ENCODE peak calls at places on chromosomes 3 and 15, in five cellular contexts. One of them, this sample, is unnamed.
A peak's percentile ranks its signal among the peaks of the same experiment; 100 is the strongest.

GRCh38 chr3:30951806-30952205 is 57.3 kb upstream of the GADL1 start:
- DNase-seq in fibroblast of lung: no peak
- DNase-seq in fibroblast of pulmonary artery: no peak
- DNase-seq in pancreas: no peak
- DNase-seq in GM23248: no peak
- DNase-seq in this sample: no peak

GRCh38 chr15:41928637-41929620 is 35.1 kb upstream of the SPTBN5 start:
- DNase-seq in fibroblast of lung: peak; percentile 42
- DNase-seq in fibroblast of pulmonary artery: no peak
- DNase-seq in pancreas: no peak
- DNase-seq in GM23248: no peak
- DNase-seq in this sample: peak; percentile 51

GRCh38 chr3:170614214-170614966 is 28.5 kb upstream of the SLC7A14 start:
- DNase-seq in fibroblast of lung: peak; percentile 89
- DNase-seq in fibroblast of pulmonary artery: peak; percentile 88
- DNase-seq in pancreas: peak; percentile 41
- DNase-seq in GM23248: peak; percentile 96
- DNase-seq in this sample: peak; percentile 20

GRCh38 chr3:160981217-160981938 is 123.8 kb downstream of the B3GALNT1 start:
- DNase-seq in fibroblast of lung: no peak
- DNase-seq in fibroblast of pulmonary artery: peak; percentile 51
- DNase-seq in pancreas: no peak
- DNase-seq in GM23248: no peak
- DNase-seq in this sample: no peak

GRCh38 chr3:19757773-19758172 is 176.2 kb downstream of the EFHB start:
- DNase-seq in fibroblast of lung: no peak
- DNase-seq in fibroblast of pulmonary artery: no peak
- DNase-seq in pancreas: no peak
- DNase-seq in GM23248: no peak
- DNase-seq in this sample: no peak

GRCh38 chr15:88930579-88930978 is 17.4 kb upstream of the MFGE8 start:
- DNase-seq in fibroblast of lung: no peak
- DNase-seq in fibroblast of pulmonary artery: no peak
- DNase-seq in pancreas: no peak
- DNase-seq in GM23248: no peak
- DNase-seq in this sample: no peak

GRCh38 chr3:60301142-60301541 is 950.1 kb downstream of the FHIT start:
- DNase-seq in fibroblast of lung: peak; percentile 97
- DNase-seq in fibroblast of pulmonary artery: peak; percentile 86
- DNase-seq in pancreas: no peak
- DNase-seq in GM23248: peak; percentile 89
- DNase-seq in this sample: no peak

GRCh38 chr15:78301326-78301725 is 1.9 kb upstream of the SKIC8 start:
- DNase-seq in fibroblast of lung: no peak
- DNase-seq in fibroblast of pulmonary artery: no peak
- DNase-seq in pancreas: no peak
- DNase-seq in GM23248: peak; percentile 45
- DNase-seq in this sample: no peak

GRCh38 chr3:188124184-188124583 is 29.8 kb upstream of the LPP start:
- DNase-seq in fibroblast of lung: no peak
- DNase-seq in fibroblast of pulmonary artery: no peak
- DNase-seq in pancreas: no peak
- DNase-seq in GM23248: no peak
- DNase-seq in this sample: no peak

GRCh38 chr3:56291244-56291680 is 177.0 kb downstream of the ERC2 start:
- DNase-seq in fibroblast of lung: no peak
- DNase-seq in fibroblast of pulmonary artery: peak; percentile 100
- DNase-seq in pancreas: no peak
- DNase-seq in GM23248: peak; percentile 9
- DNase-seq in this sample: no peak

DNA sequence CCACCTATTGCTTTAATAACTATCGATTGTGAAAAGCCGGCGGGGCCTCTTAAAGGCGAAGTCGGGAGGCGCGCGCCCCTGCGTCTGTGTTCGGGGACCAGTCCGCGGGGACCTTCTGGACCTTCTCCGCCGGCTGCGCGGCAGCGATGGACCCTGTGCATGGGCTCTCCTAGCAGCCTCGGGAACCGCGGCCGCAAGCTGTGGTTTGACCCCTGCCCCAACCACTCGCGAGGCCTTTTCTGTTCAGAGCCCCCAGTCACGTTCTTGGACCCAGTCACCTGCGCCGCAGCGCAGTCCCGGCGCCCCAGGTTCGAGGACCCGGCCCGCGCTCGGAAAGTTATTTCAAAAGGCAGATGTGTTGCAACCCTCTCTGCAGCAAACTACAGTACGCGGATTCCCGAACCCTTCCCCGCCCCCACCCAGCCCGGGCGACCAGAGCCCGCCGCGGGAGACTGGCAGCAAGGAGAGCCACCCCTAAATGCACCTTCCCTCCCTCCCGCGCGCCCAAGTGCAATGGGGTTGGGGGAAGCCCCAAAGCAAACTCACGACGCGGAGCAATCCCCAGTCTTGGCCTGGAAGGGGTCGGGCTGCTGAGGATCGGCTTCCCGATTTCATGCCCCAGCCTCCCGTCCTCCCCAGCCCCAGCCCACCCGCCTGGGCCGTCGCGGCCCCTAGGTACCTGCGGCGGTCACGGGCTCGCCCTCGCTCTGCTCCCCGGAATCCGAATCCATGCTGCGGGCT is 671 bp downstream of the TNFAIP8L3 start:
- DNase-seq in fibroblast of lung: peak; percentile 45
- DNase-seq in fibroblast of pulmonary artery: peak; percentile 66
- DNase-seq in pancreas: no peak
- DNase-seq in GM23248: peak; percentile 61
- DNase-seq in this sample: peak; percentile 39
- H3K4me3 ChIP-seq in fibroblast of lung: peak overlapping the region; percentile 64
- H3K4me3 ChIP-seq in fibroblast of pulmonary artery: peak overlapping the region; percentile 78
- H3K4me3 ChIP-seq in pancreas: peak overlapping the region; percentile 42
- H3K4me3 ChIP-seq in GM23248: peak overlapping the region; percentile 81
- H3K4me3 ChIP-seq in this sample: peak overlapping the region; percentile 59

GRCh38 chr3:32868719-32869512 is 51.1 kb downstream of the TRIM71 start:
- DNase-seq in fibroblast of lung: no peak
- DNase-seq in fibroblast of pulmonary artery: no peak
- DNase-seq in pancreas: no peak
- DNase-seq in GM23248: no peak
- DNase-seq in this sample: no peak

GRCh38 chr3:32872487-32873382 is 54.9 kb downstream of the TRIM71 start:
- DNase-seq in fibroblast of lung: peak; percentile 20
- DNase-seq in fibroblast of pulmonary artery: peak; percentile 23
- DNase-seq in pancreas: no peak
- DNase-seq in GM23248: peak; percentile 31
- DNase-seq in this sample: no peak

GRCh38 chr3:32869513-32870047 is 51.8 kb downstream of the TRIM71 start:
- DNase-seq in fibroblast of lung: no peak
- DNase-seq in fibroblast of pulmonary artery: no peak
- DNase-seq in pancreas: no peak
- DNase-seq in GM23248: no peak
- DNase-seq in this sample: no peak

GRCh38 chr3:32867954-32868353 is 50.2 kb downstream of the TRIM71 start:
- DNase-seq in fibroblast of lung: no peak
- DNase-seq in fibroblast of pulmonary artery: no peak
- DNase-seq in pancreas: no peak
- DNase-seq in GM23248: no peak
- DNase-seq in this sample: no peak

GRCh38 chr3:32870373-32871091 is 52.7 kb downstream of the TRIM71 start:
- DNase-seq in fibroblast of lung: no peak
- DNase-seq in fibroblast of pulmonary artery: no peak
- DNase-seq in pancreas: no peak
- DNase-seq in GM23248: no peak
- DNase-seq in this sample: no peak
- H3K4me3 ChIP-seq in fibroblast of lung: no peak overlapping the region
- H3K4me3 ChIP-seq in fibroblast of pulmonary artery: no peak overlapping the region
- H3K4me3 ChIP-seq in pancreas: no peak overlapping the region
- H3K4me3 ChIP-seq in GM23248: no peak overlapping the region
- H3K4me3 ChIP-seq in this sample: no peak overlapping the region

GRCh38 chr3:65549626-65549959 is 489.1 kb downstream of the MAGI1 start:
- DNase-seq in fibroblast of lung: no peak
- DNase-seq in fibroblast of pulmonary artery: no peak
- DNase-seq in pancreas: no peak
- DNase-seq in GM23248: no peak
- DNase-seq in this sample: no peak
- H3K4me3 ChIP-seq in fibroblast of lung: peak overlapping the region; percentile 58
- H3K4me3 ChIP-seq in fibroblast of pulmonary artery: no peak overlapping the region
- H3K4me3 ChIP-seq in pancreas: no peak overlapping the region
- H3K4me3 ChIP-seq in GM23248: peak overlapping the region; percentile 70
- H3K4me3 ChIP-seq in this sample: peak overlapping the region; percentile 62

GRCh38 chr3:11638669-11639402 is 4.9 kb downstream of the VGLL4 start:
- DNase-seq in fibroblast of lung: no peak
- DNase-seq in fibroblast of pulmonary artery: peak; percentile 23
- DNase-seq in pancreas: no peak
- DNase-seq in GM23248: peak; percentile 37
- DNase-seq in this sample: no peak
- H3K4me3 ChIP-seq in fibroblast of lung: peak overlapping the region; percentile 35
- H3K4me3 ChIP-seq in fibroblast of pulmonary artery: peak overlapping the region; percentile 48
- H3K4me3 ChIP-seq in pancreas: no peak overlapping the region
- H3K4me3 ChIP-seq in GM23248: peak overlapping the region; percentile 66
- H3K4me3 ChIP-seq in this sample: peak overlapping the region; percentile 28

GRCh38 chr15:66931768-66932633 is 133.4 kb upstream of the SMAD3 start:
- DNase-seq in fibroblast of lung: peak; percentile 34
- DNase-seq in fibroblast of pulmonary artery: peak; percentile 73
- DNase-seq in pancreas: peak; percentile 72
- DNase-seq in GM23248: peak; percentile 72
- DNase-seq in this sample: no peak
- H3K4me3 ChIP-seq in fibroblast of lung: no peak overlapping the region
- H3K4me3 ChIP-seq in fibroblast of pulmonary artery: peak overlapping the region; percentile 1
- H3K4me3 ChIP-seq in pancreas: peak overlapping the region; percentile 1
- H3K4me3 ChIP-seq in GM23248: peak overlapping the region; percentile 35
- H3K4me3 ChIP-seq in this sample: no peak overlapping the region

GRCh38 chr3:44825264-44825925 is 36.3 kb upstream of the TMEM42 start:
- DNase-seq in fibroblast of lung: peak; percentile 18
- DNase-seq in fibroblast of pulmonary artery: peak; percentile 32
- DNase-seq in pancreas: no peak
- DNase-seq in GM23248: peak; percentile 80
- DNase-seq in this sample: no peak
- H3K4me3 ChIP-seq in fibroblast of lung: no peak overlapping the region
- H3K4me3 ChIP-seq in fibroblast of pulmonary artery: no peak overlapping the region
- H3K4me3 ChIP-seq in pancreas: no peak overlapping the region
- H3K4me3 ChIP-seq in GM23248: no peak overlapping the region
- H3K4me3 ChIP-seq in this sample: no peak overlapping the region

DNA sequence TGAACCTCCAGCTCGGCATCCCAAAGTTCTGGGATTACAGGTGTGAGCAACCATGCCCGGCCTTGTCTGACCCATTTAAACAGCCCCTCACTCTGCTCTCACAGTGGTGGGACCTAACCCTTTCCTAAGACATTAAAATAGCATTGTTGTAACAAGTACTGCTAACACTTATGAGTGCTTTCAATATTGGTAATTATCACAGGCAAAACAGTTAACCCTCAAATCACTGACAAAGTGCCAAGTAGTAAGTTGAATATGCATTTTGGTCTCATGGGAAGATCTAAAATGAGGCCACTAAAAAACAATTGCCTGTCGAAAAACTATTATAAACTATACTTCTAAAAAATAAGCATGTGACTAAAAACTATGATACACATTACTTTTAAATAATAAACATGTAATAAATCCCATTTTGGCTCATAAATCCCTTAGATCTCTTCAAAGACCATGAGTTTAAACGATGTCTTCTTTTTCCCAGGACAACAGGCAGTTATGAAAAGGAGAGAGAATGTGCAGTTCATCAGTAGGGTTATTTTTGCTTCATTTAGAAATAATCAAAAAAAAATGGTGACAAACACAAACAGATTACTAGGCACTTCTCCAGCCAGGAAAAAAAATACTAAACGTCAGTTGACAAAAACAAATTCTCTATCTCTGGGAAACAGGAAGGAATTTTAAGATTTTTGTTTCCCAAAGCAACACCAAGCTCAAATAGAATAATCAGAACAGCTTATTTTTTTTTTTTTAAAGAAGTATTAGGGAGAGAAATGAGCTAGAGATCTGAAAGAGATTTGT is 95.4 kb downstream of the RFTN1 start:
- DNase-seq in fibroblast of lung: no peak
- DNase-seq in fibroblast of pulmonary artery: no peak
- DNase-seq in pancreas: no peak
- DNase-seq in GM23248: no peak
- DNase-seq in this sample: no peak
- H3K4me3 ChIP-seq in fibroblast of lung: no peak overlapping the region
- H3K4me3 ChIP-seq in fibroblast of pulmonary artery: no peak overlapping the region
- H3K4me3 ChIP-seq in pancreas: no peak overlapping the region
- H3K4me3 ChIP-seq in GM23248: no peak overlapping the region
- H3K4me3 ChIP-seq in this sample: no peak overlapping the region

GRCh38 chr3:121663171-121663847 is 2.6 kb upstream of the HCLS1 start:
- DNase-seq in fibroblast of lung: no peak
- DNase-seq in fibroblast of pulmonary artery: no peak
- DNase-seq in pancreas: no peak
- DNase-seq in GM23248: no peak
- DNase-seq in this sample: no peak

GRCh38 chr3:121660356-121661171 is at the start of gene HCLS1:
- DNase-seq in fibroblast of lung: no peak
- DNase-seq in fibroblast of pulmonary artery: peak; percentile 33
- DNase-seq in pancreas: no peak
- DNase-seq in GM23248: peak; percentile 66
- DNase-seq in this sample: peak; percentile 31

GRCh38 chr3:121658716-121659435 is 1.8 kb downstream of the HCLS1 start:
- DNase-seq in fibroblast of lung: no peak
- DNase-seq in fibroblast of pulmonary artery: no peak
- DNase-seq in pancreas: no peak
- DNase-seq in GM23248: no peak
- DNase-seq in this sample: no peak

GRCh38 chr3:121662742-121663141 is 2.0 kb upstream of the HCLS1 start:
- DNase-seq in fibroblast of lung: no peak
- DNase-seq in fibroblast of pulmonary artery: no peak
- DNase-seq in pancreas: no peak
- DNase-seq in GM23248: no peak
- DNase-seq in this sample: no peak

DNA sequence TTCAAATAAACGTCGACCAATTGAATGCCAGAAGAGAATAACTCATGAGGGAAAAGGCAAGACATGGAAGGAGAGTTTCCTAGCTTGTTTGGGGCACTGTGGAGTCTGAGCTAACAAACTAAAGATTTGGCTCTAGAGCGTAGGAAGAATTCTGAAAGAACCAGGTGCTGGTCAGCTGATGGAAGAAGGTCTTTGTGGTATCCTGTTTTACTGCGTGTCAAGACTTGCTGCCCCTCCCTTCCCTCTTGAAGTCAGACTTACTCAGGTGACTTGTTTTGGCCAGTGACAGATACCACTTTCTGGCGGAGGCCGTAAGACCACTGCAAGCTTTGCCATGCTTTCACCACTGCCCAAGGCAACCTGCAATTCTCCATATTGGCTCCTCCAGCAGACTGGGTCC is 673 bp upstream of the HCLS1 start:
- DNase-seq in fibroblast of lung: no peak
- DNase-seq in fibroblast of pulmonary artery: no peak
- DNase-seq in pancreas: no peak
- DNase-seq in GM23248: no peak
- DNase-seq in this sample: no peak
- H3K4me3 ChIP-seq in fibroblast of lung: no peak overlapping the region
- H3K4me3 ChIP-seq in fibroblast of pulmonary artery: no peak overlapping the region
- H3K4me3 ChIP-seq in pancreas: no peak overlapping the region
- H3K4me3 ChIP-seq in GM23248: no peak overlapping the region
- H3K4me3 ChIP-seq in this sample: no peak overlapping the region

GRCh38 chr15:80942266-80942665 is 47.4 kb downstream of the MESD start:
- DNase-seq in fibroblast of lung: no peak
- DNase-seq in fibroblast of pulmonary artery: no peak
- DNase-seq in pancreas: no peak
- DNase-seq in GM23248: no peak
- DNase-seq in this sample: no peak
- H3K4me3 ChIP-seq in fibroblast of lung: no peak overlapping the region
- H3K4me3 ChIP-seq in fibroblast of pulmonary artery: no peak overlapping the region
- H3K4me3 ChIP-seq in pancreas: no peak overlapping the region
- H3K4me3 ChIP-seq in GM23248: no peak overlapping the region
- H3K4me3 ChIP-seq in this sample: no peak overlapping the region

This sample was measured in heart right ventricle.